ENCODE peak calls at places on chromosomes 7 and 10, in six cellular contexts. One of them, this sample, is unnamed.

GRCh38 chr10:117221156-117221711 is 19.7 kb upstream of the SLC18A2 start:
- DNase-seq in K562: no peak
- DNase-seq in GM12891: no peak
- DNase-seq in H1: peak; percentile 59
- DNase-seq in HepG2: peak; percentile 12
- DNase-seq in GM12878: no peak
- DNase-seq in this sample: no peak

GRCh38 chr7:83338277-83338950 is 175.7 kb upstream of the PCLO start:
- DNase-seq in HepG2: no peak
- DNase-seq in K562: no peak
- DNase-seq in GM12891: no peak
- DNase-seq in GM12878: no peak
- DNase-seq in H1: no peak
- DNase-seq in this sample: no peak

GRCh38 chr7:98105942-98106544 is 619 bp upstream of the LMTK2 start:
- DNase-seq in GM12878: no peak
- DNase-seq in HepG2: peak; percentile 35
- DNase-seq in K562: no peak
- DNase-seq in GM12891: no peak
- DNase-seq in H1: no peak
- DNase-seq in this sample: no peak

GRCh38 chr10:6182454-6183098 is 20.2 kb upstream of the PFKFB3 start:
- DNase-seq in GM12878: no peak
- DNase-seq in K562: no peak
- DNase-seq in HepG2: no peak
- DNase-seq in H1: no peak
- DNase-seq in GM12891: no peak
- DNase-seq in this sample: no peak

GRCh38 chr7:135672560-135673359 is 10.4 kb downstream of the STMP1 start:
- DNase-seq in HepG2: peak; percentile 48
- DNase-seq in GM12891: no peak
- DNase-seq in GM12878: no peak
- DNase-seq in K562: peak; percentile 72
- DNase-seq in H1: no peak
- DNase-seq in this sample: no peak

GRCh38 chr10:48390933-48391845 is 84.7 kb downstream of the MAPK8 start:
- DNase-seq in GM12878: peak; percentile 24
- DNase-seq in K562: no peak
- DNase-seq in H1: no peak
- DNase-seq in GM12891: no peak
- DNase-seq in HepG2: no peak
- DNase-seq in this sample: no peak

GRCh38 chr7:45146531-45147379 is 10.8 kb upstream of the RAMP3 start:
- DNase-seq in GM12878: no peak
- DNase-seq in K562: peak; percentile 49
- DNase-seq in H1: no peak
- DNase-seq in HepG2: no peak
- DNase-seq in GM12891: no peak
- DNase-seq in this sample: no peak

GRCh38 chr10:83607959-83608745 is 531.2 kb upstream of the GHITM start:
- DNase-seq in H1: no peak
- DNase-seq in GM12878: no peak
- DNase-seq in HepG2: no peak
- DNase-seq in GM12891: no peak
- DNase-seq in K562: no peak
- DNase-seq in this sample: no peak

GRCh38 chr7:24865994-24866615 is 108.8 kb upstream of the GSDME start:
- DNase-seq in GM12878: no peak
- DNase-seq in HepG2: no peak
- DNase-seq in H1: no peak
- DNase-seq in GM12891: no peak
- DNase-seq in K562: no peak
- DNase-seq in this sample: no peak

GRCh38 chr10:124566981-124567835 is 105.6 kb downstream of the LHPP start:
- DNase-seq in K562: no peak
- DNase-seq in H1: no peak
- DNase-seq in GM12891: no peak
- DNase-seq in GM12878: no peak
- DNase-seq in HepG2: no peak
- DNase-seq in this sample: no peak

GRCh38 chr10:24119919-24120318 is 89.0 kb upstream of the KIAA1217 start:
- DNase-seq in K562: no peak
- DNase-seq in HepG2: no peak
- DNase-seq in GM12878: no peak
- DNase-seq in GM12891: no peak
- DNase-seq in H1: no peak
- DNase-seq in this sample: no peak
- TF ChIP-seq TAF1 in K562: no peak
- TF ChIP-seq TAF1 in HepG2: no peak
- TF ChIP-seq TAF1 in GM12878: no peak
- TF ChIP-seq TAF1 in GM12891: no peak
- TF ChIP-seq TAF1 in H1: no peak
- TF ChIP-seq TAF1 in this sample: no peak

GRCh38 chr10:95312264-95312663 is 21.5 kb upstream of the PDLIM1 start:
- DNase-seq in HepG2: no peak
- DNase-seq in GM12891: no peak
- DNase-seq in GM12878: no peak
- DNase-seq in H1: no peak
- DNase-seq in K562: no peak
- DNase-seq in this sample: no peak
- TF ChIP-seq POLR2AphosphoS5 in HepG2: no peak
- TF ChIP-seq POLR2AphosphoS5 in GM12891: no peak
- TF ChIP-seq POLR2AphosphoS5 in GM12878: no peak
- TF ChIP-seq POLR2AphosphoS5 in H1: no peak
- TF ChIP-seq POLR2AphosphoS5 in K562: no peak
- TF ChIP-seq POLR2AphosphoS5 in this sample: no peak

DNA sequence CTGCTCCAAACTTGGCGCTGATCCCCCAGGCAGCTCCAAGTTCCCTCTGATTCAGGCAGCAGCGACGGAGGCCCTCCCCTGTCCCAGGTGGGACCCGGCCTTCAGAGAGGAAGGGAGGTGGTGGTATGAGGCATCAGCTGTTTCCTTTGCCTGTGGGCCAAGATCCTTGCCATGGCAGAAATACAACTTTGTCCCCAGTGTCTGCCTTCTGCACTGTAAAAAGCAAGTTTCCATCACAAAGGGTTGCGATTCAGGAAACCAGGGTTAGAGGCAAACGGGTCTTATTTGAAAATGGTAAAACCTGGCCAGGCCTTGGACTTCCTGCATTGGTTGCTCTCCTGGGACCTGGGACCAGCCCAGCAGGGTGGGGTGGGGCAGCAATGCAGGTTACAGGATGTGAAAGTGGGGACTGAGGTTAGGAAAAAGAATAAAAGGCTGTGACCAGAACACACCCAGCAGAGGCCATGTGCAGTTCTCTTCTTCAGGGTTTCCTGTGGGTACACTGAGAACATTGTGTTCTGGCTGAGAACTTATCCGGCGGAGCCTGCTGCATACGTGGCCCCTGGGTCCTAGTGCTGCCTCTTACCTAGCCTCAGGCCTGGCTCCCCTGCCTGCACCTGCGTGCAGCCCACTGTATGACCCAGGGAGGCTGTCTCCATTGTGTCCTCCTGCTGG is 25.1 kb upstream of the DDIT4 start:
- DNase-seq in K562: no peak
- DNase-seq in HepG2: peak; percentile 68
- DNase-seq in GM12891: peak; percentile 55
- DNase-seq in H1: peak; percentile 61
- DNase-seq in GM12878: peak; percentile 99
- DNase-seq in this sample: peak; percentile 72
- TF ChIP-seq POLR2A in K562: no peak
- TF ChIP-seq POLR2A in HepG2: peak; percentile 95
- TF ChIP-seq POLR2A in GM12891: peak; percentile 93
- TF ChIP-seq POLR2A in H1: peak; percentile 61
- TF ChIP-seq POLR2A in GM12878: peak; percentile 89
- TF ChIP-seq POLR2A in this sample: peak; percentile 90

GRCh38 chr7:3029138-3029537 is 14.5 kb downstream of the CARD11 start:
- DNase-seq in GM12891: no peak
- DNase-seq in H1: no peak
- DNase-seq in GM12878: no peak
- DNase-seq in HepG2: no peak
- DNase-seq in K562: no peak
- DNase-seq in this sample: no peak

GRCh38 chr7:3027455-3027854 is 16.2 kb downstream of the CARD11 start:
- DNase-seq in HepG2: no peak
- DNase-seq in H1: no peak
- DNase-seq in K562: no peak
- DNase-seq in GM12891: no peak
- DNase-seq in GM12878: no peak
- DNase-seq in this sample: no peak

GRCh38 chr7:3027005-3027404 is 16.7 kb downstream of the CARD11 start:
- DNase-seq in HepG2: no peak
- DNase-seq in K562: no peak
- DNase-seq in GM12891: no peak
- DNase-seq in GM12878: no peak
- DNase-seq in H1: no peak
- DNase-seq in this sample: no peak

GRCh38 chr7:3028767-3029111 is 14.9 kb downstream of the CARD11 start:
- DNase-seq in H1: no peak
- DNase-seq in K562: no peak
- DNase-seq in HepG2: no peak
- DNase-seq in GM12891: no peak
- DNase-seq in GM12878: no peak
- DNase-seq in this sample: no peak

GRCh38 chr7:3028071-3028766 is 15.4 kb downstream of the CARD11 start:
- DNase-seq in HepG2: no peak
- DNase-seq in H1: no peak
- DNase-seq in GM12891: no peak
- DNase-seq in GM12878: no peak
- DNase-seq in K562: no peak
- DNase-seq in this sample: no peak
- TF ChIP-seq TAF1 in HepG2: no peak
- TF ChIP-seq TAF1 in H1: no peak
- TF ChIP-seq TAF1 in GM12891: no peak
- TF ChIP-seq TAF1 in GM12878: no peak
- TF ChIP-seq TAF1 in K562: no peak
- TF ChIP-seq TAF1 in this sample: no peak

DNA sequence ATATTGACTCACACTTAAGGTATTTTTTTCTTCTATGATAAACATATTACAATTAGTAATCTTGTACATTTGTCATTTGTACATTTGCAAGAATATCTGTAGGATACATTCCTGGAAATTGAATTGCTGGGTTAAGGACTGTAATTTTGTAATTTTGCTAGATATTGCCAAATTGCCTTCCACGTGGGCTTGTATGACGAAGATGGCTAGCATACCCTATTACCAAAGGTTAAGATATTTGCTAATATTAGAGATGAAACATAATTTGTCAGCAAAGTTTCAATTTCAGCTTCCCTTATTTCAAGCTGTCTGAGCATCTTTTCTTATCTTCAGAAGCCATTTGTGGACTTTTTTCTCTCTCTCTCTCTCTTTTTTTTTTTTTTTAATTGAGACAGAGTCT is 1.0 kb upstream of the LYZL2 start:
- DNase-seq in GM12891: no peak
- DNase-seq in GM12878: no peak
- DNase-seq in K562: no peak
- DNase-seq in H1: no peak
- DNase-seq in HepG2: no peak
- DNase-seq in this sample: no peak
- TF ChIP-seq POLR2AphosphoS5 in GM12891: no peak
- TF ChIP-seq POLR2AphosphoS5 in GM12878: no peak
- TF ChIP-seq POLR2AphosphoS5 in K562: no peak
- TF ChIP-seq POLR2AphosphoS5 in H1: no peak
- TF ChIP-seq POLR2AphosphoS5 in HepG2: no peak
- TF ChIP-seq POLR2AphosphoS5 in this sample: no peak

GRCh38 chr10:59905066-59905734 is 1.2 kb downstream of the CCDC6 start:
- DNase-seq in GM12891: peak; percentile 29
- DNase-seq in H1: peak; percentile 70
- DNase-seq in HepG2: no peak
- DNase-seq in K562: no peak
- DNase-seq in GM12878: no peak
- DNase-seq in this sample: peak; percentile 38
- TF ChIP-seq POLR2A in GM12891: peak; percentile 71
- TF ChIP-seq POLR2A in H1: no peak
- TF ChIP-seq POLR2A in HepG2: no peak
- TF ChIP-seq POLR2A in K562: no peak
- TF ChIP-seq POLR2A in GM12878: peak; percentile 55
- TF ChIP-seq POLR2A in this sample: no peak